ENCODE peak calls at places on chromosomes 12 and 14, in nine cellular contexts. W is CD8-positive, alpha-beta T cell; H is AG09309; D is tibial nerve; J is GM23338; G is WTC11; Q is MCF 10A; I is GM06990; S is cardiac fibroblast. B is an unnamed sample.

GRCh38 chr14:76257111-76257803 is 105.5 kb downstream of the GPATCH2L start:
- DNase-seq in W (no peak), H (peak; percentile 28), D (no peak), J (no peak), G (no peak), Q (peak; percentile 27), I (no peak), S (peak; percentile 93), B (no peak)

GRCh38 chr14:105927661-105928060 is 401.3 kb downstream of the TMEM121 start:
- DNase-seq in W (no peak), H (no peak), D (no peak), J (no peak), G (no peak), Q (no peak), I (no peak), S (no peak), B (no peak)

GRCh38 chr14:36767603-36768281 is 106.1 kb downstream of the PAX9 start:
- DNase-seq in W (no peak), H (no peak), D (no peak), J (peak; percentile 62), G (no peak), Q (peak; percentile 55), I (no peak), S (no peak), B (no peak)

GRCh38 chr14:52327374-52328226 is 13.5 kb downstream of the PTGER2 start:
- DNase-seq in W (no peak), H (no peak), D (no peak), J (no peak), G (no peak), Q (peak; percentile 53), I (no peak), S (peak; percentile 56), B (no peak)

GRCh38 chr14:105168496-105168978 is at the start of gene JAG2:
- DNase-seq in W (peak; percentile 23), H (no peak), D (no peak), J (peak; percentile 77), G (peak; percentile 70), Q (peak; percentile 63), I (no peak), S (no peak), B (no peak)

GRCh38 chr12:51714666-51715065 is 123.6 kb downstream of the SCN8A start:
- DNase-seq in W (no peak), H (peak; percentile 49), D (no peak), J (no peak), G (no peak), Q (no peak), I (no peak), S (peak; percentile 5), B (no peak)

GRCh38 chr12:69905801-69906200 is 80.8 kb downstream of the MYRFL start:
- DNase-seq in W (no peak), H (no peak), D (no peak), J (no peak), G (no peak), Q (no peak), I (no peak), S (no peak), B (no peak)

GRCh38 chr12:65948320-65949008 is 124.2 kb downstream of the HMGA2 start:
- DNase-seq in W (no peak), H (peak; percentile 87), D (peak; percentile 52), J (no peak), G (no peak), Q (peak; percentile 98), I (no peak), S (peak; percentile 98), B (peak; percentile 99)

GRCh38 chr12:26372856-26373255 is 177.5 kb downstream of the SSPN start:
- DNase-seq in W (no peak), H (no peak), D (no peak), J (no peak), G (no peak), Q (no peak), I (no peak), S (no peak), B (no peak)

GRCh38 chr12:26369588-26369987 is 174.2 kb downstream of the SSPN start:
- DNase-seq in W (no peak), H (peak; percentile 35), D (no peak), J (peak; percentile 21), G (no peak), Q (peak; percentile 71), I (no peak), S (peak; percentile 89), B (peak; percentile 73)

GRCh38 chr12:26373606-26374495 is 178.5 kb downstream of the SSPN start:
- DNase-seq in W (no peak), H (no peak), D (no peak), J (no peak), G (no peak), Q (peak; percentile 60), I (no peak), S (peak; percentile 10), B (no peak)

GRCh38 chr12:26368331-26368730 is 173.0 kb downstream of the SSPN start:
- DNase-seq in W (no peak), H (no peak), D (no peak), J (no peak), G (no peak), Q (no peak), I (no peak), S (no peak), B (no peak)

GRCh38 chr12:26370098-26370497 is 174.7 kb downstream of the SSPN start:
- DNase-seq in W (no peak), H (no peak), D (no peak), J (no peak), G (no peak), Q (no peak), I (no peak), S (no peak), B (no peak)
- TF ChIP-seq CTCF in W (no peak), H (no peak), D (no peak), J (no peak), G (no peak), Q (no peak), I (no peak), S (no peak), B (no peak)

GRCh38 chr12:33609910-33610309 is 170.3 kb upstream of the SYT10 start:
- DNase-seq in W (no peak), H (no peak), D (no peak), J (no peak), G (no peak), Q (no peak), I (no peak), S (no peak), B (no peak)

GRCh38 chr12:33605776-33606175 is 166.2 kb upstream of the SYT10 start:
- DNase-seq in W (no peak), H (no peak), D (no peak), J (peak; percentile 60), G (no peak), Q (peak; percentile 43), I (no peak), S (peak; percentile 59), B (no peak)
- TF ChIP-seq CTCF in W (no peak), H (no peak), D (no peak), J (peak; percentile 63), G (peak; percentile 26), Q (peak; percentile 32), I (no peak), S (peak; percentile 49), B (peak; percentile 64)

DNA sequence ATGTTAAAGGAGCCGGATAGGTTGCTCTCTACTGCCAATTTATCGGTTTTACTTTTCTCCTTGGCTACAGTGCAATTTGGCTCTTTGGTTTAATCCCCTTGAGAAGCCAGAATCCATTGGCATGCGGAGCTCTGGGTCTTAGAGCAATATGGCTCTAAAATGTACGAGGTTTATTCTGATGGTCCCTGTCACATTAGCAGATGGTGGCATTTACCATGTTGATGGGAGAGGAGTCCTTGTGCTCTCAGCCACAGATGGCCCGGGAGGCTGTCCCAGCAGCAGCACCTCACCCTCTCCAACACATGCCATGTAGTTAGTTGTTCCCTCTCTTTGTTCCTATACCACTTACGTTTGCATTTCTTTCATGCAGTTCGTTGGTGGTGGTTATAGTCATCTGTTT is 179.7 kb downstream of the RGS6 start:
- DNase-seq in W (no peak), H (no peak), D (no peak), J (no peak), G (no peak), Q (no peak), I (no peak), S (no peak), B (no peak)
- TF ChIP-seq CTCF in W (no peak), H (no peak), D (no peak), J (no peak), G (no peak), Q (no peak), I (no peak), S (no peak), B (no peak)

DNA sequence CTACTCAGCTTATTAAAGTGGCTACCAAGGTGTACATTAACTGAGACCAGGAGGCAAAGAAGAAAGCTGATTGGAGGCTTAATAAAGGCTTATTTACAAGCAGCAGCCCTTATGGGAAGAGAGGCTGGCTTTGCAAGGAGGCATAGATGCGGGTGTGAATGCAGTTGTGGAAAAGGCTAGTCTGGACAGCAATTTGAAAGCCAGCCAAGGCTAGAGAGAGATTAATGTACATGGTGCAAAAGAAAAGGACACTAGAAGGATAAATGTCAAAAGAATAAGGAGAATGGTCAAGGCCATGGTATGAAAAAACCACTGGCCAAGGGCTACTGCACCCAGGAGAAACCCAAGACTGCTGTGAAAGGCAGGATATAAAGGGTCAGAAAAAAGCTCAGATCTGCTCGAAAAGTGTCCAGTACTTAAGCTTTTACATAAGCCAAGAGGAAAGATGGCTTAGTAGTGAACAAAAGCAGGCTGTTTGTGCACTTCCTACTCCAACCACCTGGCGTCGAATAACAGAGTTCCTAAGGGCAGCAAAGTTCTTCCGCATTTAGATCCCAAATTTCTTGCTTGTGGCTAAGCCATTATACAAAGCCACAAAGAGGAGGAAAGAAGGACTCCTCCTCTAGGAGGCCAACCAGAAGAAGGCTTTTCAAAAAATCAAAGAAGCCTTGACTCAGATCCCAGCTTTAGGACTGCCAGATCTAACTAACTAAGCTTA is 24.0 kb downstream of the KLRK1 start:
- DNase-seq in W (no peak), H (no peak), D (no peak), J (no peak), G (no peak), Q (no peak), I (no peak), S (peak; percentile 51), B (no peak)
- TF ChIP-seq CTCF in W (peak; percentile 18), H (peak; percentile 3), D (no peak), J (no peak), G (no peak), Q (no peak), I (no peak), S (peak; percentile 40), B (peak; percentile 51)

GRCh38 chr12:31672521-31672920 is 13.0 kb downstream of the ETFBKMT start:
- DNase-seq in W (no peak), H (no peak), D (no peak), J (no peak), G (no peak), Q (no peak), I (no peak), S (no peak), B (no peak)
- TF ChIP-seq CTCF in W (no peak), H (no peak), D (no peak), J (no peak), G (no peak), Q (no peak), I (no peak), S (no peak), B (no peak)